ENCODE peak calls at places on chromosomes 11 and 22, in four cellular contexts. T is mammary epithelial cell, S is thoracic aorta, A is Caco-2. X is an unnamed sample. For H3K36me3 and H3K9me3, the result is how much of the 10 kb centered on the place peaks cover.

GRCh38 chr11:1387961-1388762 is 1.6 kb upstream of the BRSK2 start:
- DNase-seq in T (no peak), S (no peak), A (no peak), X (no peak)

GRCh38 chr11:130827697-130828377 is 88.4 kb downstream of the SNX19 start:
- DNase-seq in T (peak), S (peak), A (peak), X (peak)

GRCh38 chr22:25508161-25508560 is 56.3 kb upstream of the GRK3 start:
- DNase-seq in T (no peak), S (no peak), A (no peak), X (no peak)

GRCh38 chr11:122741613-122742012 is 86.1 kb downstream of the UBASH3B start:
- DNase-seq in T (no peak), S (no peak), A (no peak), X (no peak)

GRCh38 chr11:129192150-129192549 is at the start of gene ARHGAP32:
- DNase-seq in T (peak), S (no peak), A (no peak), X (no peak)

GRCh38 chr11:3824714-3825472 is 15.9 kb downstream of the RHOG start:
- DNase-seq in T (no peak), S (no peak), A (peak), X (peak)

GRCh38 chr11:26849009-26849408 is 127.1 kb upstream of the SLC5A12 start:
- DNase-seq in T (no peak), S (no peak), A (no peak), X (no peak)

GRCh38 chr11:14894657-14895598 is 2.9 kb upstream of the CYP2R1 start:
- DNase-seq in T (no peak), S (no peak), A (no peak), X (no peak)

GRCh38 chr11:35182317-35182939 is 43.5 kb downstream of the CD44 start:
- DNase-seq in T (no peak), S (no peak), A (no peak), X (no peak)

GRCh38 chr11:45371251-45371749 is 85.2 kb upstream of the SYT13 start:
- DNase-seq in T (peak), S (no peak), A (peak), X (peak)

GRCh38 chr11:120805960-120806555 is 217.8 kb upstream of the TBCEL start:
- DNase-seq in T (no peak), S (no peak), A (no peak), X (no peak)

DNA sequence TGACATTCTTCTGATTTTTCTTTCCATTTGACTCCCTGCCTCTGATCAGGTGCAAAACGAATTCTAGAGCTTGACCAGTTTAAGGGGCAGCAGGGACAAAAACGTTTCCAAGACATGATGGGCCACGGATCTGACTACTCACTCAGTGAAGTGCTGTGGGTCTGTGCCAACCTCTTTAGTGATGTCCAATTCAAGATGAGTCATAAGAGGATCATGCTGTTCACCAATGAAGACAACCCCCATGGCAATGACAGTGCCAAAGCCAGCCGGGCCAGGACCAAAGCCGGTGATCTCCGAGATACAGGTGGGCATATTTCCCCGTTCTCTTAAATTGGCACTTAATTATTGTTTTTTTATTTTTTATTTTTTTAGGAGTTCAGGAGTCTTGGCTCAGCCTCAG is 15.4 kb downstream of the XRCC6 start:
- DNase-seq in T (peak), S (no peak), A (no peak), X (peak)
- H3K36me3 ChIP-seq in T (under half), S (under half), A (under half), X (half or more)

GRCh38 chr11:43987384-43988039 is 45.1 kb downstream of the C11orf96 start:
- DNase-seq in T (peak), S (peak), A (no peak), X (peak)
- H3K4me3 ChIP-seq in T (no peak), S (peak), A (no peak), X (no peak)

GRCh38 chr22:49491221-49491635 is 336.4 kb downstream of the BRD1 start:
- DNase-seq in T (no peak), S (no peak), A (no peak), X (no peak)
- H3K9me3 ChIP-seq in T (under half), S (under half), A (under half), X (under half)

GRCh38 chr11:65183201-65183891 is 1.6 kb downstream of the CAPN1 start:
- DNase-seq in T (peak), S (no peak), A (no peak), X (no peak)
- H3K36me3 ChIP-seq in T (under half), S (under half), A (under half), X (under half)

DNA sequence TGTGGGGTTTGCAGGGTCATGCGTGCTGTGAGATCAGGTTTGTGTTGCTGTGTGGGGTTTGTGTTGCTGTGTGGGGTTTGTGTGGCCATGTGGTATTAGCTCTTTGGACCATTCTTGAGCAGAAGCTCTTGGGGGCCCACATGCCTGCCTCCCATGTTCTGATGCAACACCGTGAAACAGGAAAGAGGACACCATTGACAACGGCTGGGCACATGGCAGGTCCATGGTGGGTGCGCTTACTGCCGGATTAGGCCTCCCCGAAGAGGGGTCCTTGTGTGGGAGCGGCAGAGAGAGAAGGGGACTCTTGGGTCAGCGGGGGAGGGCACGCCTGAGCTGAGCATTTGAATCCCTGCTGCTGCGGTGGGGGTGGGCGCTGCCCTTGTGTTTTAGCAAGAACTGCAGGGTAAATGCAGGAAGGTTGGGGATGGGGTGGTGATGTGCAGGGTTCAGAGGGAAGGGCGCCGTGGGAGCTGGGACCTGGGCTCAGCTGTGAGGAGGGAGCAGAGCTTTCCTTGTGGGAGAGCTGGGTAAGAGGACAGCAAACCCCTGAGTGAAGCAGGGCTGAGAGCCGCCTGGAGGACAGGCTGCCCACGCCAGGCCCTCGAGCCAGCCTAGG is 361.5 kb downstream of the TBC1D22A start:
- DNase-seq in T (no peak), S (no peak), A (no peak), X (no peak)
- H3K4me3 ChIP-seq in T (no peak), S (no peak), A (no peak), X (no peak)

GRCh38 chr11:68295271-68295670 is 17.1 kb upstream of the LRP5 start:
- DNase-seq in T (no peak), S (no peak), A (no peak), X (no peak)

GRCh38 chr11:68287419-68287818 is 15.6 kb upstream of the C11orf24 start:
- DNase-seq in T (no peak), S (no peak), A (no peak), X (no peak)

DNA sequence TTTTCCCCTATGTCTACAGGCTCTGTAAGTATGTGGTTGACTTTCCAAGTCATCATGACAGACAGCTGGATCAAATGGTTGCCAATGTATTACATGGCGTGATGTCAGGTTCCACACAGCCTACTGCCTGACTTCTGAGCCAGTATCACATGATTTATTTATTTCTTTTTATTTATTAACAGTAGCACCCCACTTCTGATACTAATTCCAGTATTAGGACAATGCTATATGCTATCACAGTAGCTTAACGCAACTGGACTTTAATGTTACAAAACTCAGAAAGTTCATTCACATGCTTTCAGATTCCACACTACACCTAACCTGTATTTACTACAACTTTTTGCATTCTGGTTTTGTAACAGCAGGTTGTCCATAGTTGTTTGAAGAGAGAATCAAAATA is 17.7 kb upstream of the C11orf24 start:
- DNase-seq in T (no peak), S (no peak), A (no peak), X (no peak)
- H3K9me3 ChIP-seq in T (under half), S (under half), A (under half), X (under half)

X was measured in MG63.